ENCODE peak calls at places on chromosomes 4 and X, in four cellular contexts. E is HepG2, T is K562, Q is GM12878. C is an unnamed sample.

GRCh38 chr4:88177981-88178632 is 19.7 kb upstream of the ABCG2 start:
- DNase-seq in Q (no peak), E (peak), T (peak), C (no peak)

GRCh38 chr4:113384600-113384999 is 335.1 kb downstream of the ANK2 start:
- DNase-seq in Q (no peak), E (no peak), T (no peak), C (no peak)

GRCh38 chrX:149825424-149825823 is 43.7 kb downstream of the MAGEA9 start:
- DNase-seq in E (peak), T (peak), Q (no peak), C (peak)

GRCh38 chr4:25884040-25884788 is 21.4 kb upstream of the SEL1L3 start:
- DNase-seq in T (no peak), Q (no peak), E (no peak), C (no peak)

GRCh38 chrX:67545772-67546495 is 2.1 kb downstream of the AR start:
- DNase-seq in E (no peak), T (no peak), Q (no peak), C (no peak)

GRCh38 chr4:98110214-98110613 is 33.1 kb downstream of the STPG2 start:
- DNase-seq in E (no peak), T (no peak), Q (no peak), C (no peak)

GRCh38 chr4:181909368-181909767 is 333.8 kb upstream of the TENM3 start:
- DNase-seq in E (no peak), T (no peak), Q (no peak), C (no peak)

GRCh38 chr4:139209470-139210063 is 32.5 kb upstream of the ELF2 start:
- DNase-seq in E (no peak), Q (no peak), T (no peak), C (no peak)

GRCh38 chr4:7108046-7108625 is 40.3 kb upstream of the GRPEL1 start:
- DNase-seq in E (no peak), Q (no peak), T (no peak), C (no peak)

GRCh38 chrX:153372949-153373348 is 28.2 kb downstream of the PNMA6E start:
- DNase-seq in E (no peak), T (no peak), Q (no peak), C (no peak)

GRCh38 chr4:122914938-122915337 is 7.5 kb downstream of the NUDT6 start:
- DNase-seq in T (no peak), E (no peak), Q (no peak), C (no peak)

GRCh38 chr4:42633605-42634388 is 23.1 kb downstream of the ATP8A1 start:
- DNase-seq in E (no peak), T (no peak), Q (no peak), C (no peak)

GRCh38 chr4:74446896-74447295 is 2.0 kb downstream of the AREG start:
- DNase-seq in Q (no peak), T (no peak), E (no peak), C (no peak)

GRCh38 chrX:17414839-17415238 is 39.8 kb downstream of the NHS start:
- DNase-seq in E (no peak), T (no peak), Q (no peak), C (peak)

GRCh38 chr4:10694151-10694825 is 9.7 kb upstream of the CLNK start:
- DNase-seq in Q (no peak), T (no peak), E (no peak), C (no peak)

GRCh38 chrX:39832211-39832610 is 265.5 kb downstream of the BCOR start:
- DNase-seq in T (no peak), E (no peak), Q (no peak), C (no peak)

GRCh38 chrX:85243761-85244410 is at the start of the genes SATL1 and ZNF711:
- DNase-seq in T (peak), Q (no peak), E (peak), C (peak)

GRCh38 chr4:54332577-54332976 is 103.5 kb downstream of the PDGFRA start:
- DNase-seq in T (no peak), Q (no peak), E (no peak), C (no peak)

GRCh38 chrX:107978707-107979307 is 3.4 kb downstream of the TEX13B start:
- DNase-seq in T (peak), E (peak), Q (no peak), C (peak)

GRCh38 chr4:140255467-140255866 is 101.5 kb upstream of the MAML3 start:
- DNase-seq in E (no peak), T (no peak), Q (no peak), C (no peak)

GRCh38 chr4:3868841-3869572 is 102.8 kb downstream of the ADRA2C start:
- DNase-seq in T (no peak), E (no peak), Q (no peak), C (no peak)

GRCh38 chrX:41339148-41339547 is 5.2 kb downstream of the DDX3X start:
- DNase-seq in Q (no peak), E (no peak), T (no peak), C (no peak)

GRCh38 chr4:40525811-40526598 is 103.7 kb downstream of the RBM47 start:
- DNase-seq in Q (no peak), T (peak), E (no peak), C (no peak)

GRCh38 chr4:41280010-41280409 is 23.3 kb downstream of the UCHL1 start:
- DNase-seq in E (no peak), T (no peak), Q (no peak), C (no peak)

GRCh38 chr4:169335331-169335730 is 64.6 kb upstream of the SH3RF1 start:
- DNase-seq in Q (no peak), E (no peak), T (no peak), C (no peak)

GRCh38 chr4:35105486-35105885 is 1138.8 kb downstream of the ARAP2 start:
- DNase-seq in T (no peak), Q (no peak), E (no peak), C (no peak)

GRCh38 chr4:89249313-89249712 is 58.3 kb downstream of the GPRIN3 start:
- DNase-seq in E (no peak), T (no peak), Q (no peak), C (no peak)

GRCh38 chrX:30310429-30311206 is 1.4 kb upstream of the NR0B1 start:
- DNase-seq in E (no peak), T (no peak), Q (no peak), C (no peak)

GRCh38 chrX:30309139-30309571 is at the start of gene NR0B1:
- DNase-seq in E (no peak), T (no peak), Q (no peak), C (no peak)

GRCh38 chrX:30307466-30307865 is 1.7 kb downstream of the NR0B1 start:
- DNase-seq in T (no peak), Q (no peak), E (no peak), C (no peak)

GRCh38 chrX:30304866-30305265 is 4.3 kb downstream of the NR0B1 start:
- DNase-seq in T (no peak), E (no peak), Q (no peak), C (no peak)

GRCh38 chrX:30308263-30309138 is 689 bp downstream of the NR0B1 start:
- DNase-seq in T (no peak), E (no peak), Q (no peak), C (peak)
- TF ChIP-seq FOXK2 in T (no peak), E (no peak), Q (no peak), C (no peak)

GRCh38 chr4:5821665-5822358 is 71.1 kb downstream of the CRMP1 start:
- DNase-seq in Q (no peak), E (no peak), T (peak), C (peak)
- TF ChIP-seq TARDBP in Q (no peak), E (no peak), T (no peak), C (no peak)

DNA sequence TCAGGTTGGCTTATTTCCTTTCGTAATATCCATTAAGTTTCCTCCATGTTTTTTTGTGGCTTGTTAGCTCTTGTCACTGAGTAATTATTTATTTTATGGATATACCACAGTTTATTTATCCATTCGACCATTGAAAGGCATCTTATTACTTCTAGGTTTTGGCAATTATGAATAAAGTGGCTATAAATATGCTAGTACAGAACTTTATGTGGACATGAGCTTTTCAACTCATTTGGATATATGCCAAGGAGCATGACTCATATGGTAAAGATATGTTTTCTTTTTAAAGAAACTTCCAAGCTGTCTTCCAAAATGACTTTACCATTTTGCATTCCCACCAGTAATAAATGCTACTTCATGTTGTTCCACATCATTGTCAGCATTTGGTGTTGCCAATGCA is 803.6 kb downstream of the GLUD2 start:
- DNase-seq in Q (no peak), T (peak), E (no peak), C (no peak)
- TF ChIP-seq FOXK2 in Q (no peak), T (no peak), E (no peak), C (no peak)

GRCh38 chrX:79161655-79162054 is 17.2 kb downstream of the GPR174 start:
- DNase-seq in E (no peak), T (no peak), Q (peak), C (no peak)
- TF ChIP-seq TARDBP in E (no peak), T (no peak), Q (no peak), C (no peak)

GRCh38 chrX:69109706-69110635 is 55.3 kb downstream of the PJA1 start:
- DNase-seq in Q (no peak), T (peak), E (no peak), C (no peak)
- TF ChIP-seq FOXK2 in Q (no peak), T (peak), E (no peak), C (no peak)

GRCh38 chr4:184444953-184445309 is 29.4 kb downstream of the IRF2 start:
- DNase-seq in Q (peak), E (no peak), T (no peak), C (no peak)

GRCh38 chr4:184450045-184450444 is 24.3 kb downstream of the IRF2 start:
- DNase-seq in Q (no peak), E (no peak), T (no peak), C (no peak)

GRCh38 chr4:184446132-184446531 is 28.2 kb downstream of the IRF2 start:
- DNase-seq in Q (no peak), E (no peak), T (no peak), C (no peak)

GRCh38 chr4:184448828-184449227 is 25.5 kb downstream of the IRF2 start:
- DNase-seq in E (no peak), T (no peak), Q (no peak), C (no peak)

DNA sequence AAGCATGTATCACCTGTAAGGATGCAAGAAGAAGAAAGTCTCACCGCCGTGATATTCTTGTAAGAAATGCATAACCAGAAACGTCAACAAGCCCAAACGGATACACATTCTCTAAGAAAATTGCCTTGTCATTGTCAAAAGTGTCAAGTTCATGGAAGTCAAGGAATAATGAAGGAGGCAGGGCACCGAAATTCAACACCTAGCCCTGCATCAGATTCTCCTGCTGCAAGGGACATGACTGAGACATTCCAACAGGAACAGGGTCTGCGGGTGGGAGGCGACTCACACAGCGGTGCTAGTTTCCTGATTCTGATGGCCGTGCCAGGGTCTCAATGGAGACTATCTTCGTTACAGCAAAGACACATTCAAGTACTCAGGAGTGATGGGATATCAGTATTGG is 26.7 kb downstream of the IRF2 start:
- DNase-seq in T (peak), Q (no peak), E (no peak), C (no peak)
- TF ChIP-seq TARDBP in T (no peak), Q (no peak), E (no peak), C (no peak)

GRCh38 chrX:123993904-123994635 is 32.6 kb downstream of the STAG2 start:
- DNase-seq in T (no peak), Q (no peak), E (no peak), C (no peak)
- TF ChIP-seq FOXK2 in T (no peak), Q (no peak), E (no peak), C (no peak)